ENCODE peak calls at places on chromosomes 7 and 10, in seven cellular contexts. U is astrocyte; K is brain microvascular endothelial cell; Q is left ventricle myocardium inferior; J is aorta; M is effector memory CD4-positive, alpha-beta T cell; I is pancreas. L is an unnamed sample.

GRCh38 chr7:107816053-107816566 is 13.1 kb upstream of the SLC26A3 start:
- DNase-seq in U (no peak), K (peak; percentile 1), M (no peak), Q (no peak), I (no peak), J (no peak), L (no peak)

GRCh38 chr7:106175507-106175906 is 63.4 kb upstream of the SYPL1 start:
- DNase-seq in I (no peak), J (no peak), U (no peak), Q (no peak), M (no peak), K (no peak), L (no peak)

GRCh38 chr10:50653142-50653541 is 29.4 kb upstream of the SGMS1 start:
- DNase-seq in M (no peak), I (no peak), J (no peak), K (no peak), U (peak; percentile 6), Q (no peak), L (no peak)

GRCh38 chr10:24467605-24468004 is 256.1 kb downstream of the ARHGAP21 start:
- DNase-seq in J (no peak), Q (no peak), K (no peak), I (no peak), M (no peak), U (peak; percentile 35), L (no peak)

GRCh38 chr7:12431886-12432285 is 28.2 kb upstream of the VWDE start:
- DNase-seq in M (no peak), J (no peak), I (peak; percentile 9), K (peak; percentile 93), Q (no peak), U (no peak), L (no peak)

GRCh38 chr7:2566890-2567662 is 8.3 kb downstream of the IQCE start:
- DNase-seq in M (no peak), K (no peak), J (peak; percentile 68), Q (peak; percentile 43), U (no peak), I (no peak), L (no peak)

GRCh38 chr10:93062499-93063216 is 2.1 kb downstream of the CYP26C1 start:
- DNase-seq in K (no peak), U (peak; percentile 28), Q (no peak), I (no peak), M (no peak), J (peak; percentile 80), L (no peak)

GRCh38 chr10:96124230-96125141 is 5.6 kb upstream of the ZNF518A start:
- DNase-seq in Q (no peak), K (peak; percentile 29), I (peak; percentile 67), M (no peak), J (no peak), U (peak; percentile 13), L (no peak)

GRCh38 chr7:135817576-135817975 is 69.0 kb upstream of the FAM180A start:
- DNase-seq in I (no peak), Q (no peak), M (no peak), K (no peak), U (no peak), J (no peak), L (no peak)

GRCh38 chr10:102268333-102268999 is 23.1 kb downstream of the GBF1 start:
- DNase-seq in I (no peak), J (no peak), K (no peak), M (no peak), Q (no peak), U (peak; percentile 37), L (no peak)

GRCh38 chr7:135685306-135686084 is 23.2 kb downstream of the STMP1 start:
- DNase-seq in J (no peak), I (no peak), Q (no peak), U (peak; percentile 31), K (peak; percentile 65), M (no peak), L (no peak)

GRCh38 chr7:74092321-74092963 is 8.8 kb downstream of the LIMK1 start:
- DNase-seq in I (no peak), J (no peak), K (no peak), M (no peak), U (no peak), Q (peak; percentile 64), L (peak; percentile 38)

GRCh38 chr10:1454964-1455363 is 282.4 kb downstream of the ADARB2 start:
- DNase-seq in M (no peak), I (no peak), J (no peak), Q (no peak), U (no peak), K (no peak), L (no peak)

GRCh38 chr10:90997670-90998069 is 76.8 kb upstream of the ANKRD1 start:
- DNase-seq in Q (no peak), I (no peak), K (no peak), J (no peak), U (no peak), M (no peak), L (no peak)

GRCh38 chr7:128974241-128974934 is 36.7 kb downstream of the IRF5 start:
- DNase-seq in U (peak; percentile 85), J (no peak), Q (no peak), M (no peak), I (no peak), K (peak; percentile 44), L (no peak)

GRCh38 chr10:13268310-13268709 is 31.6 kb downstream of the PHYH start:
- DNase-seq in Q (no peak), M (no peak), I (no peak), J (no peak), U (no peak), K (no peak), L (no peak)

GRCh38 chr10:24351883-24352778 is 143.2 kb downstream of the KIAA1217 start:
- DNase-seq in I (no peak), K (no peak), U (peak; percentile 82), J (no peak), Q (no peak), M (no peak), L (no peak)

GRCh38 chr7:9124320-9124719 is 690.9 kb downstream of the NXPH1 start:
- DNase-seq in Q (no peak), M (no peak), J (no peak), U (no peak), K (no peak), I (no peak), L (no peak)

GRCh38 chr7:77982926-77983550 is 184.5 kb downstream of the PHTF2 start:
- DNase-seq in I (no peak), Q (no peak), U (peak; percentile 25), J (no peak), K (no peak), M (no peak), L (no peak)

GRCh38 chr7:137417464-137417863 is 73.9 kb upstream of the PTN start:
- DNase-seq in M (no peak), Q (no peak), K (no peak), U (no peak), I (no peak), J (no peak), L (no peak)

GRCh38 chr7:2726316-2727018 is 38.5 kb downstream of the AMZ1 start:
- DNase-seq in U (no peak), M (no peak), I (no peak), J (peak; percentile 57), Q (peak; percentile 1), K (no peak), L (no peak)

GRCh38 chr10:132893090-132893489 is 49.3 kb downstream of the CFAP46 start:
- DNase-seq in J (peak; percentile 46), U (no peak), I (no peak), M (no peak), K (no peak), Q (no peak), L (peak; percentile 46)

GRCh38 chr10:132889556-132889955 is 52.8 kb downstream of the CFAP46 start:
- DNase-seq in K (no peak), M (no peak), U (no peak), J (peak; percentile 46), I (no peak), Q (no peak), L (no peak)

GRCh38 chr10:132891994-132892393 is 50.4 kb downstream of the CFAP46 start:
- DNase-seq in Q (no peak), U (peak; percentile 9), K (no peak), I (no peak), M (no peak), J (peak; percentile 20), L (no peak)

GRCh38 chr10:132890301-132890700 is 52.1 kb downstream of the CFAP46 start:
- DNase-seq in I (no peak), U (no peak), J (peak; percentile 65), Q (no peak), K (no peak), M (no peak), L (peak; percentile 26)

DNA sequence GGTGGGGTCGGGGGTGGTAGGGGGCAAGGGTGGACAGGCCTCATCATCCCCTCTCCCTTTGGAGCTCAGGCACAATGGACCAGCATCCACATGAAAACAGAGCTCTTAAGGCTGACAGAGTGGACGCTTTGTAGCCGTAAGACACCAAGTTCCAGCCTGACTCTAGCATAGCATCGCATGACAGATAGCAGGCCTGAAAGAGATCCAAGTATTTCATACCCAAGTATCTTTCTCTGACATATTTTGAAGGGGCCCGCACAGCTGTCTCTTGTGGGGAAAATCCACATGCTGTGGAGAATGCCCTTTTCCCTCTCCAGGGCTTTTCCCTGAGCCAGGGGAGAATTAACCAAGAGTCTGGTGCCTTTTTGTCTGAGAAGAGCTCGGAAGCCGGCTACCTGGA is 51.1 kb downstream of the CFAP46 start:
- DNase-seq in U (no peak), Q (no peak), M (no peak), I (no peak), J (peak; percentile 19), K (no peak), L (no peak)
- H3K4me3 ChIP-seq in U (no peak overlapping the region), Q (no peak overlapping the region), M (no peak overlapping the region), I (no peak overlapping the region), J (no peak overlapping the region), K (no peak overlapping the region), L (no peak overlapping the region)

GRCh38 chr10:122201401-122201800 is 69.7 kb upstream of the BTBD16 start:
- DNase-seq in I (no peak), J (no peak), M (no peak), Q (no peak), U (no peak), K (no peak), L (no peak)
- H3K4me3 ChIP-seq in I (no peak overlapping the region), J (no peak overlapping the region), M (no peak overlapping the region), Q (no peak overlapping the region), U (no peak overlapping the region), K (no peak overlapping the region), L (no peak overlapping the region)

GRCh38 chr7:22845221-22845844 is 22.7 kb upstream of the TOMM7 start:
- DNase-seq in M (no peak), I (no peak), K (no peak), Q (no peak), J (no peak), U (peak; percentile 93), L (no peak)

GRCh38 chr7:22842973-22843372 is 20.3 kb upstream of the TOMM7 start:
- DNase-seq in J (no peak), U (no peak), Q (no peak), K (no peak), I (no peak), M (no peak), L (no peak)

GRCh38 chr7:22842383-22842903 is 19.8 kb upstream of the TOMM7 start:
- DNase-seq in U (no peak), K (no peak), Q (no peak), I (no peak), J (no peak), M (no peak), L (peak; percentile 26)

GRCh38 chr7:22843681-22844309 is 21.1 kb upstream of the TOMM7 start:
- DNase-seq in I (no peak), U (no peak), Q (no peak), K (no peak), J (no peak), M (no peak), L (no peak)

GRCh38 chr7:22841954-22842353 is 19.3 kb upstream of the TOMM7 start:
- DNase-seq in I (no peak), J (no peak), M (no peak), U (no peak), K (no peak), Q (no peak), L (peak; percentile 90)
- H3K4me3 ChIP-seq in I (no peak overlapping the region), J (no peak overlapping the region), M (no peak overlapping the region), U (no peak overlapping the region), K (no peak overlapping the region), Q (no peak overlapping the region), L (peak overlapping the region; percentile 8)

GRCh38 chr10:114872519-114873087 is 51.0 kb downstream of the FHIP2A start:
- DNase-seq in J (no peak), I (no peak), K (no peak), M (no peak), U (no peak), Q (no peak), L (no peak)
- H3K4me3 ChIP-seq in J (no peak overlapping the region), I (no peak overlapping the region), K (no peak overlapping the region), M (no peak overlapping the region), U (no peak overlapping the region), Q (no peak overlapping the region), L (no peak overlapping the region)